ENCODE peak calls at places on chromosomes 13 and 19, in six cellular contexts. C, Y, B, L, F and J are unnamed samples. For H3K4me1, the result is how much of the 10 kb centered on the place peaks cover.

GRCh38 chr13:111460548-111461444 is 140.4 kb downstream of the TEX29 start:
- DNase-seq in C (peak), Y (no peak), B (no peak), L (no peak), F (no peak), J (peak)

GRCh38 chr13:22081430-22081829 is 410.6 kb downstream of the FGF9 start:
- DNase-seq in C (no peak), Y (no peak), B (no peak), L (no peak), F (no peak), J (no peak)

GRCh38 chr13:22176968-22177545 is 506.2 kb downstream of the FGF9 start:
- DNase-seq in C (no peak), Y (no peak), B (no peak), L (no peak), F (no peak), J (no peak)

GRCh38 chr13:67736646-67737420 is 506.7 kb upstream of the PCDH9 start:
- DNase-seq in C (peak), Y (no peak), B (no peak), L (peak), F (no peak), J (no peak)

GRCh38 chr13:90613076-90613795 is 734.3 kb upstream of the MIR17HG start:
- DNase-seq in C (no peak), Y (no peak), B (no peak), L (no peak), F (no peak), J (no peak)

GRCh38 chr19:16076958-16077611 is 790 bp downstream of the TPM4 start:
- DNase-seq in C (no peak), Y (no peak), B (peak), L (peak), F (peak), J (peak)

GRCh38 chr13:102580552-102581169 is 16.1 kb upstream of the TPP2 start:
- DNase-seq in C (peak), Y (no peak), B (no peak), L (peak), F (no peak), J (no peak)

GRCh38 chr19:46784262-46785053 is 3.9 kb downstream of the SLC1A5 start:
- DNase-seq in C (peak), Y (no peak), B (peak), L (peak), F (peak), J (peak)

GRCh38 chr19:16369664-16370576 is 45.3 kb downstream of the KLF2 start:
- DNase-seq in C (no peak), Y (no peak), B (peak), L (no peak), F (no peak), J (no peak)

GRCh38 chr13:80374453-80374852 is 33.5 kb upstream of the SPRY2 start:
- DNase-seq in C (no peak), Y (no peak), B (no peak), L (no peak), F (no peak), J (peak)

GRCh38 chr19:399370-399769 is 9.6 kb downstream of the C2CD4C start:
- DNase-seq in C (no peak), Y (no peak), B (no peak), L (no peak), F (no peak), J (no peak)

GRCh38 chr13:49877629-49878218 is 58.4 kb downstream of the SPRYD7 start:
- DNase-seq in C (no peak), Y (no peak), B (no peak), L (no peak), F (no peak), J (no peak)

GRCh38 chr13:98299954-98300350 is 122.9 kb upstream of the RNF113B start:
- DNase-seq in C (no peak), Y (no peak), B (no peak), L (no peak), F (no peak), J (peak)

GRCh38 chr13:39451860-39452301 is 151.1 kb downstream of the LHFPL6 start:
- DNase-seq in C (peak), Y (no peak), B (no peak), L (no peak), F (peak), J (no peak)

GRCh38 chr13:92463134-92463533 is 763.5 kb upstream of the GPC6 start:
- DNase-seq in C (no peak), Y (no peak), B (no peak), L (peak), F (peak), J (no peak)

GRCh38 chr13:50131998-50132936 is 117.0 kb downstream of the KCNRG start:
- DNase-seq in C (no peak), Y (no peak), B (peak), L (no peak), F (no peak), J (no peak)

GRCh38 chr19:6221878-6222746 is 57.7 kb downstream of the MLLT1 start:
- DNase-seq in C (no peak), Y (no peak), B (no peak), L (no peak), F (no peak), J (no peak)

GRCh38 chr19:48698046-48698445 is 2.3 kb downstream of the FUT2 start:
- DNase-seq in C (peak), Y (no peak), B (no peak), L (peak), F (no peak), J (no peak)

GRCh38 chr13:35961461-35962220 is 169.5 kb downstream of the DCLK1 start:
- DNase-seq in C (no peak), Y (no peak), B (no peak), L (no peak), F (no peak), J (no peak)

GRCh38 chr13:104920091-104920490 is 1615.4 kb downstream of the EFNB2 start:
- DNase-seq in C (no peak), Y (no peak), B (no peak), L (no peak), F (no peak), J (no peak)

GRCh38 chr19:57947088-57947418 is 453 bp downstream of the ZNF256 start:
- DNase-seq in C (no peak), Y (no peak), B (no peak), L (no peak), F (peak), J (no peak)

GRCh38 chr13:108220042-108220441 is 1.9 kb downstream of the ABHD13 start:
- DNase-seq in C (no peak), Y (no peak), B (peak), L (peak), F (peak), J (no peak)

GRCh38 chr13:99636306-99636705 is 135.0 kb downstream of the TM9SF2 start:
- DNase-seq in C (no peak), Y (no peak), B (no peak), L (no peak), F (no peak), J (no peak)

GRCh38 chr13:31351376-31351775 is 151.6 kb downstream of the B3GLCT start:
- DNase-seq in C (no peak), Y (no peak), B (no peak), L (no peak), F (no peak), J (no peak)

GRCh38 chr19:17751912-17752273 is 616 bp downstream of the FCHO1 start:
- DNase-seq in C (no peak), Y (no peak), B (no peak), L (no peak), F (no peak), J (no peak)

GRCh38 chr13:21924958-21925357 is 254.1 kb downstream of the FGF9 start:
- DNase-seq in C (no peak), Y (no peak), B (no peak), L (no peak), F (no peak), J (no peak)

GRCh38 chr19:1296078-1296477 is 10.4 kb downstream of the EFNA2 start:
- DNase-seq in C (no peak), Y (no peak), B (no peak), L (no peak), F (no peak), J (no peak)

GRCh38 chr13:109874921-109875454 is 88.6 kb upstream of the IRS2 start:
- DNase-seq in C (peak), Y (no peak), B (no peak), L (no peak), F (no peak), J (no peak)

GRCh38 chr19:6720369-6721112 is at the start of gene C3:
- DNase-seq in C (no peak), Y (no peak), B (peak), L (no peak), F (no peak), J (peak)

GRCh38 chr19:45478454-45479238 is 10.8 kb downstream of the FOSB start:
- DNase-seq in C (peak), Y (peak), B (peak), L (peak), F (peak), J (peak)
- H3K4me1 ChIP-seq in C (under half), Y (under half), B (under half), L (under half), F (under half), J (under half)

GRCh38 chr19:4134351-4134750 is 10.4 kb upstream of the MAP2K2 start:
- DNase-seq in C (no peak), Y (no peak), B (no peak), L (no peak), F (no peak), J (no peak)
- H3K4me1 ChIP-seq in C (under half), Y (under half), B (under half), L (under half), F (under half), J (under half)

GRCh38 chr19:38699027-38699346 is 45.3 kb downstream of the CAPN12 start:
- DNase-seq in C (no peak), Y (no peak), B (no peak), L (no peak), F (no peak), J (no peak)
- H3K4me1 ChIP-seq in C (under half), Y (half or more), B (half or more), L (under half), F (under half), J (under half)

DNA sequence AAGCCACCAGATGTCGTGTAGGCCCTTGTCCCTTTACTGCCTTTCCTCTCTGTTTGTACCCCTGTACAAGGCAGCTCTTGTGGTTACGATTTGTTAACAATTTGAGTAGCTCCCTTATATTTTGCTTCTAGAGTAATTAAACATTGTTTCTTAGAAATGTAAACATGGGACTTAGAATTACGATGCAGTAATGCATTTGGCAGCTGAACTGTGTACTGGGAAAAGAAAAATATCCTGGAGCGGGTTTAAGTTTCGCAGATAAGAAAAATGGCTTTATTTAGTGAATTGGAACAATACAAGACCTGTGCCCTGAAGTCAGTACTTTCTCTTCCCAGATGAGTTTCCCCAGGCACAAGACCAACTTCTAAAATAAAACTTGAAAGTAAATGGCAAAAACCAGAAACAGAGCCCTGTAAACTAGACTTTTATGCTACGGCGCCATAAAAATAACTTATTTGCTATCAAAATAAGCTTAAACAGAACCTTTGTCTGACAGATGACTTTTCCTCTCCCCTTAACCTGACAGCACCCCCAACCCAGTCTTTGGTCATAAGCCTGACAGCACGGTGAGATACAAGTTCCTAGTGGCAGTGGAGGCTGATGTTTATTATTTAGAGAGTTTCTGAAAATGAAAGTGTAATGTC is 63.0 kb downstream of the LRCH1 start:
- DNase-seq in C (no peak), Y (no peak), B (no peak), L (no peak), F (no peak), J (no peak)
- H3K4me1 ChIP-seq in C (under half), Y (half or more), B (under half), L (under half), F (under half), J (under half)

DNA sequence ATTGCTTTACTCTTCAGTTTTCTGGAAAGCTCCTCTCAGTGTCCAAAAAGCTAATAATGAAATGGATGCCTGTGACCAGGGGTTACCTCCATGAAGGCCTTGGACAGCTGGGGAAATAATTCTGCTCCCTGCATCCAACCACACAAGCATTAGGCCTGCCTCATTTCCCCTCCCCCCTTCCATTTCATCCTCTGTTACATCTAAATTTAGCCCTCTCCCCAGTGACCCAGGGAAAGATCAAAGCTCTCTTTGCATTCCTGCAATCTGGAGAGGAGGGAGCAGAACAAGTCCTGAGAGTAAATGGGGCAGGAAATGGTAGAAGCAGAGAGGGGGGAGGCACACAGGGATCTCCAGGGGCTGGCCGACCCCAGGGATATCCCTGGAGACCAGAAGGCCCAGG is 452.7 kb downstream of the TSHZ3 start:
- DNase-seq in C (no peak), Y (no peak), B (no peak), L (no peak), F (no peak), J (no peak)
- H3K4me1 ChIP-seq in C (under half), Y (under half), B (under half), L (under half), F (under half), J (under half)

GRCh38 chr13:33233547-33233946 is 52.0 kb downstream of the STARD13 start:
- DNase-seq in C (no peak), Y (no peak), B (no peak), L (no peak), F (peak), J (no peak)
- H3K4me1 ChIP-seq in C (under half), Y (under half), B (under half), L (under half), F (under half), J (half or more)

DNA sequence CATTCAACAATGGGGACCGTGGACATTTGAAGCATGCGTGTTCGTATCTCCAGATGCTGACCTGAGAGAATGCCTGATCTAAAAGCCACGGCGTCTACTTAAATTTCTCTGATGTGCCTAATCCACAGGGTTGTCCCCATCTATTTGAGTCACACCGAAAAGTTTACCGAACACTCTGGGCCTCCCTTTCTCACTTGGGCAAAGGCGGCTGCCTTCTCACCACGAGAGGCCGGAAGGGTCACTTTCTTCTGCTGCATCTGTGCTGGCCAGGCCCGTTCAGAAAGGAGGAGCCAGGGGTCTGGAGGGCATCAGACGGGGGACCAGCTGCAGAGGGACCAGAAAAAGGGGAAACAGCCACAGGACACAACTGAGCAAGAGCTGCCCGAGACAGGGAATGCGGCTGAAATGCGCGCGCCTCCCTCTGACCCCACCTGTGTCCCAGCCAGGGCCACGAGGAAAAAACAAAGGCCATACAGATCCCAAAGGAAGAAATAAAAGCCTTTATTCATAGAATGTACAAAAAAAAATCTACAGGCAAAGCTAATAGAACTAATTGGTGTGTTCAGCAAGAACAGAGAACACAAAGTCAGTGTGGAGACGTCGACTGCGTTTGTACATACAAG is 71.3 kb upstream of the C13orf46 start:
- DNase-seq in C (no peak), Y (no peak), B (no peak), L (no peak), F (peak), J (no peak)
- H3K4me1 ChIP-seq in C (under half), Y (under half), B (under half), L (under half), F (under half), J (under half)

GRCh38 chr13:27621366-27622101 is at the start of gene POLR1D:
- DNase-seq in C (peak), Y (peak), B (peak), L (peak), F (peak), J (peak)

GRCh38 chr13:27622102-27622820 is 569 bp downstream of the POLR1D start:
- DNase-seq in C (peak), Y (no peak), B (no peak), L (no peak), F (no peak), J (no peak)

GRCh38 chr13:27619711-27620376 is 485 bp downstream of the LNX2 start:
- DNase-seq in C (peak), Y (no peak), B (peak), L (peak), F (no peak), J (no peak)

GRCh38 chr13:27620377-27621115 is at the start of gene LNX2:
- DNase-seq in C (peak), Y (peak), B (peak), L (peak), F (peak), J (peak)

GRCh38 chr13:27621116-27621365 is 651 bp upstream of the POLR1D start:
- DNase-seq in C (peak), Y (no peak), B (no peak), L (no peak), F (no peak), J (no peak)
- H3K4me1 ChIP-seq in C (under half), Y (under half), B (under half), L (under half), F (under half), J (under half)

DNA sequence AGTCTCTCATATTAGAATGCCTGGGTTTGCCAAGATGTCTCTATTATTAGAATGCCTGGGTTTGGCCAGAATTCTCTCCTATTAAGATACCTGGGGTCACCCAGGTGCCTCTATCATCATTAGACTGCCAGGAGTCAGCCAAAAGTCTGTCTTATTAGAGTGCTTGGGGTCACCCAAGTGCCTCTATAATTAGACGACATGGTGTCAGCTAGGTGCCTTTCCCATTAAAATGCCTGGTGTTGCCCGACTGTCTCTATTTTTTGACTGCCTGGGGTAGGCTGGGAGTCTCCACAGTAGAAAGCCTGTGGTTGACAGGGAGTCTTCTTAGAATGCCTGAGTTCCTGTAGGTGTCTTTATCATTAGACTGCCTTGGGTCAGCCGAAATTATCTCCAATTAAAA is 1536.6 kb downstream of the UQCRFS1 start:
- DNase-seq in C (no peak), Y (no peak), B (no peak), L (no peak), F (no peak), J (no peak)
- H3K4me1 ChIP-seq in C (under half), Y (under half), B (under half), L (under half), F (under half), J (under half)